ENCODE peak calls at places on chromosomes 13 and 19, in eight cellular contexts. One of them, this sample, is unnamed.

GRCh38 chr19:5690955-5691204 is 785 bp downstream of the RPL36 start:
- DNase-seq in upper lobe of right lung: no peak
- DNase-seq in ovary: no peak
- DNase-seq in brain microvascular endothelial cell: no peak
- DNase-seq in upper lobe of left lung: no peak
- DNase-seq in gastrocnemius medialis: no peak
- DNase-seq in IMR-90: no peak
- DNase-seq in ascending aorta: no peak
- DNase-seq in this sample: no peak

GRCh38 chr19:15779756-15780476 is 7.5 kb upstream of the OR10H5 start:
- DNase-seq in upper lobe of right lung: no peak
- DNase-seq in brain microvascular endothelial cell: no peak
- DNase-seq in gastrocnemius medialis: peak
- DNase-seq in ascending aorta: peak
- DNase-seq in ovary: peak
- DNase-seq in IMR-90: no peak
- DNase-seq in upper lobe of left lung: peak
- DNase-seq in this sample: peak

GRCh38 chr13:50197705-50198104 is 182.5 kb downstream of the KCNRG start:
- DNase-seq in gastrocnemius medialis: no peak
- DNase-seq in ovary: no peak
- DNase-seq in ascending aorta: no peak
- DNase-seq in IMR-90: peak
- DNase-seq in brain microvascular endothelial cell: no peak
- DNase-seq in upper lobe of left lung: no peak
- DNase-seq in upper lobe of right lung: no peak
- DNase-seq in this sample: no peak

GRCh38 chr13:88074794-88075509 is 403.8 kb downstream of the SLITRK5 start:
- DNase-seq in upper lobe of left lung: no peak
- DNase-seq in ovary: no peak
- DNase-seq in upper lobe of right lung: no peak
- DNase-seq in gastrocnemius medialis: peak
- DNase-seq in IMR-90: no peak
- DNase-seq in ascending aorta: no peak
- DNase-seq in brain microvascular endothelial cell: no peak
- DNase-seq in this sample: no peak

GRCh38 chr19:33215438-33216197 is 10.0 kb downstream of the SLC7A10 start:
- DNase-seq in IMR-90: no peak
- DNase-seq in brain microvascular endothelial cell: no peak
- DNase-seq in upper lobe of right lung: no peak
- DNase-seq in upper lobe of left lung: no peak
- DNase-seq in ascending aorta: no peak
- DNase-seq in ovary: no peak
- DNase-seq in gastrocnemius medialis: no peak
- DNase-seq in this sample: no peak

GRCh38 chr19:39317476-39317875 is 3.2 kb downstream of the LRFN1 start:
- DNase-seq in ascending aorta: no peak
- DNase-seq in brain microvascular endothelial cell: no peak
- DNase-seq in gastrocnemius medialis: no peak
- DNase-seq in upper lobe of right lung: no peak
- DNase-seq in IMR-90: no peak
- DNase-seq in ovary: no peak
- DNase-seq in upper lobe of left lung: no peak
- DNase-seq in this sample: no peak

GRCh38 chr13:51781246-51782022 is 22.5 kb downstream of the DHRS12 start:
- DNase-seq in gastrocnemius medialis: no peak
- DNase-seq in brain microvascular endothelial cell: no peak
- DNase-seq in IMR-90: peak
- DNase-seq in ascending aorta: no peak
- DNase-seq in ovary: no peak
- DNase-seq in upper lobe of right lung: no peak
- DNase-seq in upper lobe of left lung: peak
- DNase-seq in this sample: peak

GRCh38 chr19:46404039-46404883 is 9.1 kb downstream of the CCDC8 start:
- DNase-seq in ovary: peak
- DNase-seq in upper lobe of right lung: no peak
- DNase-seq in gastrocnemius medialis: no peak
- DNase-seq in brain microvascular endothelial cell: no peak
- DNase-seq in upper lobe of left lung: peak
- DNase-seq in ascending aorta: no peak
- DNase-seq in IMR-90: peak
- DNase-seq in this sample: peak

GRCh38 chr13:106917024-106917491 is 349.1 kb upstream of the ARGLU1 start:
- DNase-seq in ascending aorta: no peak
- DNase-seq in ovary: no peak
- DNase-seq in upper lobe of right lung: no peak
- DNase-seq in IMR-90: no peak
- DNase-seq in upper lobe of left lung: no peak
- DNase-seq in gastrocnemius medialis: no peak
- DNase-seq in brain microvascular endothelial cell: no peak
- DNase-seq in this sample: no peak

GRCh38 chr19:55632463-55632834 is 8.1 kb upstream of the ZNF784 start:
- DNase-seq in ovary: peak
- DNase-seq in IMR-90: peak
- DNase-seq in upper lobe of left lung: peak
- DNase-seq in upper lobe of right lung: peak
- DNase-seq in brain microvascular endothelial cell: peak
- DNase-seq in gastrocnemius medialis: peak
- DNase-seq in ascending aorta: peak
- DNase-seq in this sample: peak

GRCh38 chr19:9856609-9857008 is 21.5 kb downstream of the PIN1 start:
- DNase-seq in gastrocnemius medialis: no peak
- DNase-seq in ovary: no peak
- DNase-seq in brain microvascular endothelial cell: no peak
- DNase-seq in IMR-90: no peak
- DNase-seq in ascending aorta: no peak
- DNase-seq in upper lobe of left lung: no peak
- DNase-seq in upper lobe of right lung: no peak
- DNase-seq in this sample: no peak

GRCh38 chr19:9858766-9859165 is 23.6 kb downstream of the PIN1 start:
- DNase-seq in upper lobe of right lung: no peak
- DNase-seq in gastrocnemius medialis: no peak
- DNase-seq in upper lobe of left lung: no peak
- DNase-seq in ovary: no peak
- DNase-seq in ascending aorta: no peak
- DNase-seq in IMR-90: no peak
- DNase-seq in brain microvascular endothelial cell: no peak
- DNase-seq in this sample: no peak

GRCh38 chr19:9860407-9860806 is 25.3 kb downstream of the PIN1 start:
- DNase-seq in upper lobe of right lung: no peak
- DNase-seq in ovary: no peak
- DNase-seq in IMR-90: no peak
- DNase-seq in upper lobe of left lung: no peak
- DNase-seq in gastrocnemius medialis: no peak
- DNase-seq in brain microvascular endothelial cell: no peak
- DNase-seq in ascending aorta: no peak
- DNase-seq in this sample: no peak

GRCh38 chr19:9857076-9857721 is 22.1 kb downstream of the PIN1 start:
- DNase-seq in brain microvascular endothelial cell: no peak
- DNase-seq in IMR-90: no peak
- DNase-seq in upper lobe of right lung: no peak
- DNase-seq in upper lobe of left lung: no peak
- DNase-seq in ovary: no peak
- DNase-seq in ascending aorta: no peak
- DNase-seq in gastrocnemius medialis: no peak
- DNase-seq in this sample: no peak

DNA sequence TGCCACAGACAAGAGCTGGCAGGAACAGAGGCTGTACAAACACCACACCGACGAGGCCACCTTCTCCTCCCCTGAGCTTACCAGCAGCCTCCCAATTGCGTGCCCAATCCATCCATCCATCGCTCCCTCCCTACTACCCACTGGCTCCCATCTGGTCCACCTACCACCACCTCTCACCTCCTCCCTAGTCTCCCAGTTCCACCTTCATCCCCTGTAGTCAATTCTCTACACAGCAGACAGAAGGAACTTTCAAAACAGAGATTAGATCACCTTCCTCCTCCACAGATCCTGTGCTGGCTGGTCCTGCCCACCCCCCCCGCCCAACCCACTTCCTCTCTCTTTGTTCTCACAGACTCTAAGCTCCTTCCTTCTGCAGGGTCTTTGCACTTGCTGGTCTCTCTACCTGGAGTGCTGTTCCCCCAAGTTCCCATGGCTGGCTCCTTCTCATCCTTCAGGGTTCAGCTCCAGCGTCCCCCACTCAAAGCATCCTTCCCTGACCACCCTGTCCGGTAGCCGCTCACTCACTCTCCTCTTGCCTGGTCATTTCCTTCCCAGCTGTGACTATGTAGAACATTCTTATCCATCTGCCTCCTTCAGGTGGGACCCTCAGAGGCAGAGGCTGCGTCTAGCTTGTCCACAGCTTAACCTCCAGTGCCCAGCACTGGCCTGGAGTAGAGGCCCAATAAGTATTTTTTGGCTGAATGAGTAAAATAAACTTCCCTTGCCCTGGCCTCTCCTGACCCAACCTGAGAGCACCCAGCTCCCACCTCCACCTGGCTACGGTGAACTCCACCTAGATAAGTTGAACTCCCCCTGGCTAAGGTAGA is 23.0 kb downstream of the PIN1 start:
- DNase-seq in brain microvascular endothelial cell: no peak
- DNase-seq in ovary: no peak
- DNase-seq in gastrocnemius medialis: no peak
- DNase-seq in upper lobe of left lung: no peak
- DNase-seq in IMR-90: no peak
- DNase-seq in upper lobe of right lung: no peak
- DNase-seq in ascending aorta: no peak
- DNase-seq in this sample: no peak
- H3K27ac ChIP-seq in brain microvascular endothelial cell: no peak
- H3K27ac ChIP-seq in ovary: no peak
- H3K27ac ChIP-seq in gastrocnemius medialis: no peak
- H3K27ac ChIP-seq in upper lobe of left lung: no peak
- H3K27ac ChIP-seq in IMR-90: no peak
- H3K27ac ChIP-seq in upper lobe of right lung: no peak
- H3K27ac ChIP-seq in ascending aorta: no peak
- H3K27ac ChIP-seq in this sample: no peak

DNA sequence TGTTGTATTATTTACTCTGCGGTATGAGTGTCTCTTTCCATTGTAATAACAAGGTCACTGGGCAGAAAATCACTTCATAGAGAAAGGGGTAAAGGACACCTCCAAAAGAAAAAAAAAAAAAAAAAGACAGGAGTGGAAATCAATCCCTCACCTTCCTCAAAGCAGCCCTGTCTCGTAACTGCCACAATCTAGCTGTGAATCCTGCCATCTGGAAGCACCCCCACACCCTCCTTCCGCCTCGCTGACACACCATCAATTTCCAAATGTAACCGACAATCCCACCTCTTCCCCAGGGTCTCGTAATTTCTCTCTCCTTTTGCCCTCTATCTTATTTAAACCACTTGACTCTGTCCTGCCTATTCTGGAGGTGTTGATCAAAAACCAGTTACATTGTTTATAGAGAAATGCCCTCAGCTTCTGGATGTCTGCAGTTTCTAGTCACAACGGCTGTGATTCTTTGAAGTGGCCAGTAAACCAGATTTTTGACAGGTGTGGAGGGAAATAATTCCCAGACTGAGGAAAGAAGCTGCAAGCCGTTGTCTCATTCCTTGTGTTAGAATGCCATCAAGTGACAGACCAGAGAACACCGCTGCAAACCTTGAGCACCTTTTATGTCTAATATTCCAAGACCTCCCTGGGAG is 9.1 kb upstream of the POP4 start:
- DNase-seq in ovary: no peak
- DNase-seq in ascending aorta: peak
- DNase-seq in gastrocnemius medialis: no peak
- DNase-seq in brain microvascular endothelial cell: peak
- DNase-seq in IMR-90: peak
- DNase-seq in upper lobe of right lung: no peak
- DNase-seq in upper lobe of left lung: no peak
- DNase-seq in this sample: peak
- TF ChIP-seq CTCF in ovary: no peak
- TF ChIP-seq CTCF in ascending aorta: no peak
- TF ChIP-seq CTCF in gastrocnemius medialis: no peak
- TF ChIP-seq CTCF in brain microvascular endothelial cell: peak
- TF ChIP-seq CTCF in IMR-90: peak
- TF ChIP-seq CTCF in upper lobe of right lung: no peak
- TF ChIP-seq CTCF in upper lobe of left lung: no peak
- TF ChIP-seq CTCF in this sample: peak

DNA sequence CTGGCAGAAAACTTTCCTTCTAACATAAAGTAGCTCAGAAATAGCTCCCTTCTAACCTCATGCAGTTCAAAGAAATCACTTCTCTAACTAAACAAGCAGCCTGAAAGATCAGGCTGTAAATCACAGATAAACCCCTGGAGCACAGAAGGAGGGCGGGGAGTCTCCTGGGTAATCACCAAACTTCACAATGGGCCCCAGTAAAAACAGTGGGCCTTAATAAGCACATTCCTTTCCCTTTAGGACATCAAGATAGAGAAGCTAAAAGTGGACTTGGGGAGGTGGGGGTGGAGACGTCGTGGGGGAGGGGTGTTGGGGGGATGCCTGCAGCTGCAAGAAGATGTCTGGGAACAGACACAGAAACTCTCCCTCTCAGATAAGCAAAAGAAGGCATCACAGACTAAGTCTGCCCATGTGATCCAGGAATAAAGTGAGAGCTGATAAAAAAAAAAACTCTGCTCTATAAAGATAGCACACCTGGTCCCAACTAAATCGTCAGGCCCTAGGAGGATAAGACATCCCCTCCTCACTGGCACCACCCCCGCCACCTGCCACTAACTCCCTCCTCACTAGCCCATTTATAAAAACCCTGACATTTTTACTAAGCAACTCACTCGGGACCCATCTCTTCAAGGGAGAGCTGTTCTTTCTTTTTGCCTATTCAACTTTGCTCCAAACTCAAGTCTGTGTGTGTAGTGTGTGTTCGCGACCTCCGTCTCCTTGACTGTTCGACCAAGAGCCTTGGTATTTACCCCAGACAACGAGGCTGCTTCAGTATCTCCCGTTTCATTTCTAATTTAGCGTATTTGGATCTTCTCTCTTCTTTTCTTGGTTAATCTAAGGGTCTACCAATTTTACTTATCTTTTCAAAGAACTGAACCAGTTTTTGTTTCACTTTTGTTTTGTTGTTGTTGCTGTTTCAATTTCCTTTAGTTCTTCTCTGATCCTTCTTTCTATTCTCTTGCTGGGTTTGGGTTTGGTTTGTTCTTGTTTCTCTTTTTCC is 31.7 kb downstream of the DNAJC15 start:
- DNase-seq in upper lobe of left lung: no peak
- DNase-seq in brain microvascular endothelial cell: peak
- DNase-seq in IMR-90: peak
- DNase-seq in ascending aorta: no peak
- DNase-seq in upper lobe of right lung: no peak
- DNase-seq in ovary: peak
- DNase-seq in gastrocnemius medialis: no peak
- DNase-seq in this sample: peak
- H3K4me3 ChIP-seq in upper lobe of left lung: peak
- H3K4me3 ChIP-seq in brain microvascular endothelial cell: peak
- H3K4me3 ChIP-seq in IMR-90: peak
- H3K4me3 ChIP-seq in ascending aorta: peak
- H3K4me3 ChIP-seq in upper lobe of right lung: peak
- H3K4me3 ChIP-seq in ovary: peak
- H3K4me3 ChIP-seq in gastrocnemius medialis: peak
- H3K4me3 ChIP-seq in this sample: peak

GRCh38 chr19:35124098-35125060 is 8.8 kb downstream of the FXYD3 start:
- DNase-seq in IMR-90: peak
- DNase-seq in ascending aorta: peak
- DNase-seq in gastrocnemius medialis: peak
- DNase-seq in ovary: peak
- DNase-seq in upper lobe of left lung: peak
- DNase-seq in brain microvascular endothelial cell: peak
- DNase-seq in upper lobe of right lung: peak
- DNase-seq in this sample: peak
- H3K27ac ChIP-seq in IMR-90: peak
- H3K27ac ChIP-seq in ascending aorta: peak
- H3K27ac ChIP-seq in gastrocnemius medialis: peak
- H3K27ac ChIP-seq in ovary: no peak
- H3K27ac ChIP-seq in upper lobe of left lung: peak
- H3K27ac ChIP-seq in brain microvascular endothelial cell: no peak
- H3K27ac ChIP-seq in upper lobe of right lung: peak
- H3K27ac ChIP-seq in this sample: peak